ENCODE peak calls at places on chromosome 9, in four cellular contexts. I, M, P and Y are unnamed samples. For H3K27me3 and H3K4me1, the result is how much of the 10 kb centered on the place peaks cover.

GRCh38 chr9:71685394-71685793 is 82.9 kb downstream of the CEMIP2 start:
- DNase-seq in I (no peak), M (no peak), P (no peak), Y (no peak)

GRCh38 chr9:87213948-87214347 is 266.6 kb upstream of the GAS1 start:
- DNase-seq in I (no peak), M (no peak), P (no peak), Y (no peak)

GRCh38 chr9:5389109-5389732 is 48.5 kb downstream of the PLGRKT start:
- DNase-seq in I (no peak), M (no peak), P (no peak), Y (no peak)

GRCh38 chr9:21854594-21854993 is 52.2 kb downstream of the MTAP start:
- DNase-seq in I (no peak), M (no peak), P (no peak), Y (no peak)

GRCh38 chr9:86406366-86406765 is 52.2 kb upstream of the TUT7 start:
- DNase-seq in I (no peak), M (no peak), P (no peak), Y (no peak)

GRCh38 chr9:101485873-101486692 is 47.6 kb upstream of the RNF20 start:
- DNase-seq in I (peak), M (no peak), P (no peak), Y (no peak)

GRCh38 chr9:27088981-27089380 is 20.0 kb upstream of the TEK start:
- DNase-seq in I (no peak), M (no peak), P (no peak), Y (no peak)

GRCh38 chr9:135827301-135827700 is 80.0 kb downstream of the CAMSAP1 start:
- DNase-seq in I (peak), M (no peak), P (no peak), Y (no peak)

GRCh38 chr9:72751541-72751940 is 201.3 kb downstream of the ALDH1A1 start:
- DNase-seq in I (no peak), M (no peak), P (no peak), Y (no peak)

GRCh38 chr9:130100681-130101080 is 47.0 kb downstream of the GPR107 start:
- DNase-seq in I (no peak), M (no peak), P (no peak), Y (no peak)

GRCh38 chr9:97773723-97774122 is 76.6 kb upstream of the XPA start:
- DNase-seq in I (no peak), M (no peak), P (no peak), Y (no peak)

GRCh38 chr9:107161338-107161737 is 121.7 kb upstream of the RAD23B start:
- DNase-seq in I (no peak), M (no peak), P (no peak), Y (no peak)

GRCh38 chr9:13941686-13942085 is 372.3 kb downstream of the NFIB start:
- DNase-seq in I (no peak), M (no peak), P (no peak), Y (no peak)

GRCh38 chr9:16524823-16525222 is 345.6 kb downstream of the BNC2 start:
- DNase-seq in I (no peak), M (no peak), P (no peak), Y (no peak)

GRCh38 chr9:37996050-37996811 is 72.8 kb downstream of the SHB start:
- DNase-seq in I (no peak), M (no peak), P (no peak), Y (no peak)

GRCh38 chr9:132163457-132163875 is 1.6 kb downstream of the NTNG2 start:
- DNase-seq in I (no peak), M (no peak), P (no peak), Y (no peak)

GRCh38 chr9:100515578-100516494 is 42.9 kb downstream of the TMEFF1 start:
- DNase-seq in I (no peak), M (no peak), P (no peak), Y (no peak)

GRCh38 chr9:88551546-88552137 is 16.7 kb downstream of the NXNL2 start:
- DNase-seq in I (no peak), M (no peak), P (no peak), Y (no peak)

GRCh38 chr9:99356512-99356971 is 134.5 kb downstream of the SEC61B start:
- DNase-seq in I (no peak), M (peak), P (no peak), Y (no peak)

GRCh38 chr9:130110166-130110565 is 56.5 kb downstream of the GPR107 start:
- DNase-seq in I (no peak), M (no peak), P (no peak), Y (no peak)

GRCh38 chr9:97283768-97284167 is 23.7 kb upstream of the CCDC180 start:
- DNase-seq in I (no peak), M (no peak), P (no peak), Y (no peak)

GRCh38 chr9:119101048-119101447 is 268.2 kb downstream of the BRINP1 start:
- DNase-seq in I (no peak), M (no peak), P (no peak), Y (no peak)

GRCh38 chr9:68949271-68950000 is 64.5 kb downstream of the PRKACG start:
- DNase-seq in I (no peak), M (no peak), P (no peak), Y (no peak)

GRCh38 chr9:16728128-16728505 is 142.4 kb downstream of the BNC2 start:
- DNase-seq in I (no peak), M (no peak), P (no peak), Y (no peak)

GRCh38 chr9:82939451-82939850 is 123.5 kb downstream of the RASEF start:
- DNase-seq in I (no peak), M (no peak), P (no peak), Y (no peak)

GRCh38 chr9:86285247-86285646 is 2.9 kb upstream of the ISCA1 start:
- DNase-seq in I (no peak), M (no peak), P (no peak), Y (no peak)

GRCh38 chr9:38119570-38119969 is 50.5 kb upstream of the SHB start:
- DNase-seq in I (no peak), M (no peak), P (no peak), Y (no peak)

GRCh38 chr9:26833792-26834191 is 58.8 kb downstream of the CAAP1 start:
- DNase-seq in I (no peak), M (no peak), P (no peak), Y (no peak)

GRCh38 chr9:111163738-111164399 is 125.6 kb upstream of the LPAR1 start:
- DNase-seq in I (no peak), M (peak), P (no peak), Y (no peak)

GRCh38 chr9:20684865-20685696 is 1.0 kb downstream of the FOCAD start:
- DNase-seq in I (no peak), M (no peak), P (no peak), Y (no peak)

GRCh38 chr9:13718086-13718485 is 438.6 kb upstream of the MPDZ start:
- DNase-seq in I (no peak), M (no peak), P (no peak), Y (no peak)

GRCh38 chr9:81650836-81651545 is 38.4 kb downstream of the TLE1 start:
- DNase-seq in I (no peak), M (no peak), P (no peak), Y (no peak)

GRCh38 chr9:133477461-133477860 is 1.4 kb downstream of the SLC2A6 start:
- DNase-seq in I (no peak), M (no peak), P (no peak), Y (no peak)
- H3K27me3 ChIP-seq in I (under half), M (under half), P (under half), Y (under half)

GRCh38 chr9:123251324-123251723 is 17.1 kb downstream of the STRBP start:
- DNase-seq in I (no peak), M (no peak), P (no peak), Y (no peak)
- H3K27ac ChIP-seq in I (no peak), M (no peak), P (no peak), Y (no peak)

DNA sequence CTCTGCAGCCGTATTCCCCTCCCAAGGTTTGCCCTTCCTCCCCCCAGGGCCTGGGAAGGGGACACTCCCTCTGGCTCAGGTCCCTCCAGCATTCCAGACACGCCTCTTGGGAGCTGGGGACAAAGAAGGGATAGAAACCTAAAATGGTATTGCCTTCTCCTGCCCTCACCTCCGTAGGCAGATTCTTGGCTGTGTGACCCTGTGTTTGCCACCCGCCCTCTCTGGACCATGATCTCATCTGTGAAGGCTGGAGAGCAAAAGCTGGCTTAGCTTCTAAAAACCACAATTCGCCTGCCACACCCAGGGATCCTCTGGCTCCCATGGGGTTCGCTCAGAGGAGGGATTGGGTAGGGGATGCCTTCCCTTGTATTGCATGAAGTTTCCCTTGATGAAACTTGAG is 7.7 kb downstream of the AQP3 start:
- DNase-seq in I (no peak), M (no peak), P (no peak), Y (no peak)
- H3K4me1 ChIP-seq in I (under half), M (under half), P (half or more), Y (under half)

GRCh38 chr9:133631111-133631510 is 5.1 kb upstream of the DBH start:
- DNase-seq in I (no peak), M (no peak), P (no peak), Y (no peak)
- H3K27me3 ChIP-seq in I (under half), M (under half), P (half or more), Y (under half)

GRCh38 chr9:134230942-134231325 is 66.6 kb upstream of the RNU6ATAC start:
- DNase-seq in I (no peak), M (no peak), P (no peak), Y (no peak)

GRCh38 chr9:134231767-134232166 is 67.4 kb upstream of the RNU6ATAC start:
- DNase-seq in I (no peak), M (no peak), P (no peak), Y (no peak)

GRCh38 chr9:134230092-134230941 is 66.0 kb upstream of the RNU6ATAC start:
- DNase-seq in I (no peak), M (no peak), P (no peak), Y (no peak)

GRCh38 chr9:134233022-134233421 is 68.7 kb upstream of the RNU6ATAC start:
- DNase-seq in I (no peak), M (no peak), P (no peak), Y (no peak)

DNA sequence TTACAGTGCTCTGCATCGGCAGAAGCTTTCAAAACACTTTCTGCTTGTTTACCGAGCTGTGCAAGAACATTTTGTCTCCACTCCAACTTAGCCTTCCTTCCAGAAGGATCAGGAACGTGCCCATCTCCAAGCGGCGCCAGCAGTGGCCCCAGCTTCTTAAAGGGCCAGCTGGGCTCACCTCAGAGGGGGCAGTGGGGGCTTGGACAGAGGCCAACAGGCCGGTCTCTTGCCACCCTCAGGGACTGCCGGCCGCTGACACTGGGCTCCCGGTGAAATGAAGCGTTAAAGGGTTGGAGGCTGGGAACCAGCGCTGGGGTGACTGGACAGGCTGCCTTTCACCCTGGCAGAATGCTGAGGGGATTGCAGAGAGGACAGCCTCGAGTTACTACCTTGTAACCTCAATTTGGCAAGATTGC is 67.0 kb upstream of the RNU6ATAC start:
- DNase-seq in I (no peak), M (peak), P (no peak), Y (no peak)
- H3K27ac ChIP-seq in I (no peak), M (peak), P (peak), Y (no peak)

GRCh38 chr9:134263575-134263974 is 62.7 kb upstream of the RXRA start:
- DNase-seq in I (no peak), M (no peak), P (no peak), Y (no peak)
- H3K4me1 ChIP-seq in I (under half), M (under half), P (under half), Y (under half)